ENCODE peak calls at places on chromosomes 1 and 21, in six cellular contexts. K is left colon; M is activated CD4-positive, alpha-beta T cell treated with anti-CD3 and anti-CD28 coated beads, Interleukin-2, amount 50 U/mL, for 48 hours; R is cardiac fibroblast; I is WTC11; O is skeletal muscle cell. H is an unnamed sample.
A peak's percentile ranks its signal among the peaks of the same experiment; 100 is the strongest.

GRCh38 chr1:1432951-1433803 is 2.3 kb upstream of the VWA1 start:
- DNase-seq in I (peak; percentile 71), O (no peak), M (no peak), R (peak; percentile 36), K (peak; percentile 93), H (no peak)

GRCh38 chr1:228081144-228081543 is 1.4 kb upstream of the ARF1 start:
- DNase-seq in O (no peak), K (no peak), I (no peak), M (no peak), R (no peak), H (no peak)

GRCh38 chr1:168342572-168343280 is 62.0 kb downstream of the TBX19 start:
- DNase-seq in I (peak; percentile 84), M (peak; percentile 87), K (peak; percentile 88), O (peak; percentile 74), R (peak; percentile 96), H (peak; percentile 88)

GRCh38 chr1:242467556-242468145 is 56.8 kb downstream of the PLD5 start:
- DNase-seq in R (peak; percentile 54), I (peak; percentile 69), O (peak; percentile 7), K (peak; percentile 38), M (peak; percentile 21), H (peak; percentile 81)

GRCh38 chr1:3453891-3454810 is at the start of gene ARHGEF16:
- DNase-seq in O (no peak), M (peak; percentile 19), R (peak; percentile 34), I (peak; percentile 87), K (peak; percentile 92), H (peak; percentile 76)

GRCh38 chr1:174414205-174414604 is 33.6 kb upstream of the GPR52 start:
- DNase-seq in M (no peak), R (no peak), K (no peak), I (no peak), O (no peak), H (no peak)

GRCh38 chr21:44946254-44947041 is 6.6 kb downstream of the SLX9 start:
- DNase-seq in R (no peak), O (no peak), I (peak; percentile 6), K (no peak), M (no peak), H (no peak)

GRCh38 chr1:5478156-5478695 is 514.0 kb downstream of the NPHP4 start:
- DNase-seq in M (no peak), K (no peak), I (no peak), O (no peak), R (no peak), H (no peak)

GRCh38 chr1:156675715-156676311 is 1.4 kb downstream of the NES start:
- DNase-seq in O (peak; percentile 54), K (no peak), R (no peak), I (no peak), M (no peak), H (no peak)

GRCh38 chr21:37551406-37552355 is 185.1 kb downstream of the DYRK1A start:
- DNase-seq in M (no peak), O (no peak), I (no peak), K (peak; percentile 45), R (peak; percentile 75), H (peak; percentile 24)

GRCh38 chr1:88763649-88764406 is 79.8 kb downstream of the PKN2 start:
- DNase-seq in I (no peak), K (no peak), R (peak; percentile 8), M (no peak), O (peak; percentile 2), H (no peak)

GRCh38 chr1:203325004-203325417 is 19.7 kb downstream of the BTG2 start:
- DNase-seq in R (peak; percentile 15), I (no peak), M (peak; percentile 59), K (no peak), O (no peak), H (peak; percentile 71)

H was measured in NCI-H2081.